ENCODE peak calls at places on chromosomes 4 and X, in six cellular contexts. D, T, Q, P, B and I are unnamed samples. For H3K4me1, the result is how much of the 10 kb centered on the place peaks cover.

GRCh38 chr4:2817136-2817535 is 24.3 kb downstream of the SH3BP2 start:
- DNase-seq in D (no peak), T (peak), Q (no peak), P (no peak), B (no peak), I (no peak)

GRCh38 chr4:118586357-118586790 is 98.8 kb upstream of the METTL14 start:
- DNase-seq in D (no peak), T (no peak), Q (no peak), P (peak), B (no peak), I (no peak)

GRCh38 chrX:135484636-135485289 is 35.7 kb upstream of the INTS6L start:
- DNase-seq in D (no peak), T (no peak), Q (peak), P (peak), B (no peak), I (no peak)

GRCh38 chr4:104334410-104334809 is 160.3 kb downstream of the CXXC4 start:
- DNase-seq in D (no peak), T (no peak), Q (no peak), P (no peak), B (no peak), I (no peak)

GRCh38 chrX:11261260-11261659 is 32.0 kb upstream of the AMELX start:
- DNase-seq in D (no peak), T (no peak), Q (no peak), P (peak), B (no peak), I (no peak)

GRCh38 chr4:73984736-73985527 is 3.1 kb downstream of the PPBP start:
- DNase-seq in D (no peak), T (no peak), Q (no peak), P (no peak), B (no peak), I (no peak)

GRCh38 chrX:155757366-155757765 is 123.8 kb upstream of the VAMP7 start:
- DNase-seq in D (no peak), T (no peak), Q (no peak), P (no peak), B (no peak), I (no peak)

GRCh38 chr4:60726779-60727178 is 473.3 kb upstream of the ADGRL3 start:
- DNase-seq in D (no peak), T (no peak), Q (no peak), P (peak), B (no peak), I (no peak)

GRCh38 chr4:169770411-169770810 is 12.7 kb upstream of the HPF1 start:
- DNase-seq in D (no peak), T (no peak), Q (no peak), P (peak), B (no peak), I (no peak)

GRCh38 chr4:4721636-4722035 is 137.8 kb upstream of the MSX1 start:
- DNase-seq in D (no peak), T (no peak), Q (no peak), P (no peak), B (no peak), I (no peak)

GRCh38 chrX:68754406-68754805 is 74.4 kb upstream of the EFNB1 start:
- DNase-seq in D (no peak), T (no peak), Q (no peak), P (no peak), B (no peak), I (no peak)

GRCh38 chr4:169821402-169821801 is 63.7 kb upstream of the HPF1 start:
- DNase-seq in D (no peak), T (no peak), Q (no peak), P (no peak), B (no peak), I (no peak)

GRCh38 chrX:123206222-123206621 is 22.1 kb downstream of the GRIA3 start:
- DNase-seq in D (no peak), T (no peak), Q (no peak), P (no peak), B (no peak), I (no peak)

GRCh38 chr4:27463816-27464215 is 603.2 kb downstream of the STIM2 start:
- DNase-seq in D (no peak), T (no peak), Q (no peak), P (peak), B (no peak), I (no peak)

GRCh38 chrX:124217289-124218251 is 114.9 kb upstream of the TEX13D start:
- DNase-seq in D (no peak), T (no peak), Q (peak), P (no peak), B (no peak), I (no peak)

GRCh38 chr4:53908661-53909078 is 155.7 kb downstream of the CHIC2 start:
- DNase-seq in D (no peak), T (no peak), Q (peak), P (peak), B (no peak), I (no peak)

GRCh38 chr4:71026086-71026485 is 32.6 kb downstream of the DCK start:
- DNase-seq in D (no peak), T (no peak), Q (peak), P (peak), B (no peak), I (no peak)

GRCh38 chrX:140057001-140057411 is 91.7 kb upstream of the CXorf66 start:
- DNase-seq in D (peak), T (peak), Q (peak), P (peak), B (peak), I (peak)

GRCh38 chrX:139077303-139078131 is 366.0 kb upstream of the FGF13 start:
- DNase-seq in D (no peak), T (no peak), Q (peak), P (peak), B (no peak), I (no peak)

DNA sequence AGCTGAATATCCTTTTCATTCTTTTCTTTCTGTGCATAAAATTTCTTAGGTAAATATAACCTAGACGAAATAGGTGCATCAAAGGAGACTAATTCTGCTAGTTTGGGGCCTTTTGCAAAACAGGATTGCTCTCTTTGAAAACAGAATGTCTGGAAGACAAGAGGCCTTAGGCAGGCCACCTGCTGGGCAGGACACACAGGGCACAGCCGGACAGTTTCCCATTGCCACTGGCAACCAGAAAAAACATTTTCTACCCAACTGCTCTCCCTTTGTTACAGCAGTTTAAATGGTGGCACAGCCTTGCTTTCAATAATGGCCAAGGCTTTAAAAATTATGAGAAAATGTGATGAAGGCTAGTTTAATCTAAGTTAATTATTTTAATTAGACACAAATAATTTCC is 600.5 kb downstream of the SPRY1 start:
- DNase-seq in D (no peak), T (no peak), Q (peak), P (no peak), B (no peak), I (no peak)
- TF ChIP-seq CTCF in D (no peak), T (no peak), Q (no peak), P (no peak), B (no peak), I (no peak)

DNA sequence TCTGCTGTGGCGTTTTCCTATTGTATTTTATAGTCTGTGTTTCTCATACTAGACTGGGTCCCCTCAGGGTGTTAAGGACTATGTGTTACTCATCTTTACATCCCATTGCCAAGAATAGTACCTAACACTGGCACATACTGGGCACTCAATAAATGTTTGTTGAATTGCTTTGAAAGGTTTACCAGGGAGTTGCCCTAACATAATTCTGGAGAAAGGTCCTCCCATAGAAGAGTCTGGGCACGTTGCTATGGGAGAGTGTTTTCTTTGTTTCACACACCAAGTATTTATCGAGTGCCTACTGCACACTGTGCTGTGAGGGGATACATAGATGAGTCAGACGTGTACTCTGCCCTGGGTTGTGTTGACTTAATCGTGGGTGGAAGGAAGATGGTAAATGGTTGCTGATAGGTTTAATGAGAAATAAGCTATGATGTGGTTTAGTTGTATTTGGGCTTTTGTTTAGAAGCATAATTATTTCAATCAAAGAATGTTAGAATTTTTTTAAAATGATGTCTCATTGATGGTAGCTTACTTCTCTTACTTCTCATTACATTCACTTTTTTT is 42.9 kb downstream of the AFF1 start:
- DNase-seq in D (no peak), T (no peak), Q (peak), P (peak), B (no peak), I (no peak)
- H3K4me1 ChIP-seq in D (under half), T (under half), Q (half or more), P (under half), B (under half), I (under half)

GRCh38 chrX:129678881-129679195 is 24.1 kb upstream of the APLN start:
- DNase-seq in D (no peak), T (no peak), Q (no peak), P (no peak), B (no peak), I (no peak)

GRCh38 chrX:129682979-129683378 is 28.2 kb upstream of the APLN start:
- DNase-seq in D (no peak), T (no peak), Q (no peak), P (no peak), B (no peak), I (no peak)

GRCh38 chrX:129679856-129680255 is 25.1 kb upstream of the APLN start:
- DNase-seq in D (no peak), T (no peak), Q (no peak), P (no peak), B (no peak), I (no peak)

DNA sequence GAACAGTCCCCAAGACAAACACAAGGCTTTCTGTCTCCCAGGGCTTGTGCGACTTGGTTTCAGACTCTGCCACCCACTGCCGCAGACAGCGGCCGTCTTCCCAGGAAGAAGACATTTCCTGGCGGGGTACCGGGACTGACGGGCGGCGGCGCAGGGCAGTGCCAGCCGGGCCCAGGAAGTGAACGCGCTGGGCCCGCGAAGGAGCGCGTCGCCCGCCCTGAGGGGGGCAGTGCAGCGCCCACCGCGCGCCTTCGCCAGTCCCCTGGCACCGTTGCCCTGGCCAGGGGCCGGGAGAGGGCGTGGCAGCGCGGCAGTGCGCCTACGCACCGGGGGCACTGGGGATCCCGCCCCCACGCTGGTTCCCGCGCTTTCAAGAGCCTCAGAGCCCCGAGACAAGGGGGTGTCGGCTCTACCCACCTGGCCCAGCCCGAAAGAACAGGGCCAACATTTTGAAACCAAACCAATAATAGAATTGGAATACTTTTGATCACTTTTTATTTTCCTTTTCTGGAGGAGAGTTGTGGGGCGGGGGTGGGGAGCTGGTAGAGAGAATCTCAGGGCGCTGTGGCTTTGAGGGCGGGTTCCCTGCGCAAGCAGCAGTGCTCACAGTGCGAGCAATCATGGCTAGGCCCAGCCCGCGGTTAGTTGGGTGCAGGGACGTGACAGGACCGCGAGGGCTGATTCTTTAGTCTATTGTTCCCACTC is 23.6 kb upstream of the APLN start:
- DNase-seq in D (peak), T (peak), Q (peak), P (peak), B (no peak), I (peak)
- H3K4me3 ChIP-seq in D (peak), T (no peak), Q (peak), P (peak), B (peak), I (peak)

GRCh38 chr4:37882665-37883296 is 8.1 kb upstream of the TBC1D1 start:
- DNase-seq in D (no peak), T (no peak), Q (no peak), P (no peak), B (no peak), I (no peak)
- TF ChIP-seq CTCF in D (no peak), T (no peak), Q (peak), P (no peak), B (no peak), I (no peak)

GRCh38 chrX:50111762-50112161 is 89.0 kb downstream of the AKAP4 start:
- DNase-seq in D (peak), T (peak), Q (no peak), P (no peak), B (no peak), I (peak)

GRCh38 chrX:50103866-50104566 is 96.8 kb downstream of the AKAP4 start:
- DNase-seq in D (no peak), T (no peak), Q (no peak), P (no peak), B (no peak), I (no peak)

GRCh38 chrX:50106051-50106450 is 94.8 kb downstream of the AKAP4 start:
- DNase-seq in D (no peak), T (no peak), Q (no peak), P (no peak), B (no peak), I (no peak)

GRCh38 chrX:50108264-50108663 is 92.5 kb downstream of the AKAP4 start:
- DNase-seq in D (no peak), T (no peak), Q (no peak), P (no peak), B (no peak), I (no peak)

DNA sequence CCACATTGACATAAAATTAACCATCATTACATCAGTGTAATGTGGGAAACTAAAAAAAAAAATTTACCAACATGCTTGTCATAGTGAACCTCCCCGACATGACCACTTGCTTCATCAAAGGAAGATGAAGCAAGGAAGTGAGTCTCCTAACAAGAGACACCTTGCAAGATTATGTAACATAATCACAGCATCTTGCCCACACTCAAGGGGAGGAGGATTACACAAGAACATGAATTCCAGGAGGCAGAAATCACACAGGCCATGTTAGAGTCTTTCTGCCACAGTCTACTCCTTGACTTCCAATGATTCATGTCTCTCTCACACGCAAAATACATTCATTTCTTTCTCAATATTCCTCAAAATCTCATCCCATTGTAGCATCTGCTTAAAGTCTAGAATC is 93.3 kb downstream of the AKAP4 start:
- DNase-seq in D (no peak), T (no peak), Q (no peak), P (no peak), B (no peak), I (no peak)
- H3K4me1 ChIP-seq in D (under half), T (under half), Q (under half), P (under half), B (under half), I (under half)

DNA sequence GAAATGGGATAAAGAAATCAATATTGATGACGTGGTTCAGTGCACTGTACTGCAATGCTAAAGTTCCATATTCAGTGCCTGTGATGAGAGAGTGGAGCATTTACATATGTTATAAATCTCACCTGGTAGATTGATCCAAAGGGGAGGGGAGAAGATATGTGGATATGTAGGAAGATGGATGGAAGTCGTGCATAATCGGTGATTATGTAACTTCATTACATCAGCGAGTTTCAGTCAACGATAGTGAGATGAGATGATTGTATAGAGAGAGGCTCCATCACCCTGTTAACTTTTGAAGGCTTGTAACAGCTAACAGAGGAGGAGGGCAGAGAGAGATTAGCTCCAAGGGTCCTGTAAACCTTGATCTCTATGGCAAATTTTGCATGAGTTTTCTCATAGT is 1.8 kb downstream of the IL1RAPL1 start:
- DNase-seq in D (no peak), T (no peak), Q (no peak), P (no peak), B (no peak), I (no peak)
- H3K4me3 ChIP-seq in D (no peak), T (no peak), Q (no peak), P (peak), B (no peak), I (no peak)